ENCODE peak calls at places on chromosome 5, in four cellular contexts. X is HepG2, A is K562, Y is GM12878. F is an unnamed sample.

GRCh38 chr5:74027732-74028338 is 401.8 kb downstream of the ARHGEF28 start:
- DNase-seq in X (no peak), A (no peak), Y (no peak), F (no peak)

GRCh38 chr5:37063739-37064138 is 185.4 kb downstream of the CPLANE1 start:
- DNase-seq in A (no peak), X (no peak), Y (no peak), F (no peak)

GRCh38 chr5:66896207-66896606 is 300.0 kb downstream of the MAST4 start:
- DNase-seq in X (no peak), A (peak), Y (no peak), F (no peak)

GRCh38 chr5:138065102-138065501 is 18.7 kb upstream of the WNT8A start:
- DNase-seq in A (peak), Y (no peak), X (no peak), F (peak)

GRCh38 chr5:173709145-173709544 is 92.7 kb upstream of the BOD1 start:
- DNase-seq in A (no peak), X (no peak), Y (no peak), F (no peak)

GRCh38 chr5:171121638-171122037 is 187.4 kb upstream of the TLX3 start:
- DNase-seq in Y (no peak), A (no peak), X (no peak), F (no peak)

GRCh38 chr5:33841829-33842228 is 50.0 kb downstream of the ADAMTS12 start:
- DNase-seq in A (no peak), X (no peak), Y (no peak), F (no peak)

GRCh38 chr5:99141534-99142135 is 212.8 kb upstream of the CHD1 start:
- DNase-seq in Y (no peak), X (no peak), A (no peak), F (no peak)

GRCh38 chr5:177299711-177300110 is 3.8 kb downstream of the RAB24 start:
- DNase-seq in Y (no peak), A (no peak), X (no peak), F (no peak)

GRCh38 chr5:9505215-9505614 is 40.7 kb downstream of the SEMA5A start:
- DNase-seq in X (no peak), A (no peak), Y (no peak), F (no peak)

GRCh38 chr5:124755565-124755964 is 9.1 kb upstream of the ZNF608 start:
- DNase-seq in A (peak), Y (no peak), X (peak), F (peak)

GRCh38 chr5:117177302-117177701 is 602.7 kb upstream of the SEMA6A start:
- DNase-seq in X (peak), A (no peak), Y (no peak), F (no peak)

GRCh38 chr5:165029471-165029870 is 1524.1 kb downstream of the MAT2B start:
- DNase-seq in A (peak), X (peak), Y (no peak), F (peak)

GRCh38 chr5:157358871-157359270 is 92.9 kb downstream of the CYFIP2 start:
- DNase-seq in Y (no peak), X (no peak), A (no peak), F (no peak)

GRCh38 chr5:766666-767431 is 17.7 kb downstream of the ZDHHC11B start:
- DNase-seq in X (no peak), A (no peak), Y (no peak), F (no peak)

GRCh38 chr5:67976812-67977455 is 238.6 kb upstream of the PIK3R1 start:
- DNase-seq in Y (no peak), X (no peak), A (no peak), F (no peak)
- TF ChIP-seq BHLHE40 in Y (no peak), X (no peak), A (no peak), F (no peak)

GRCh38 chr5:127229185-127229889 is 61.3 kb upstream of the MEGF10 start:
- DNase-seq in Y (no peak), A (peak), X (no peak), F (no peak)
- TF ChIP-seq SP1 in Y (no peak), A (no peak), X (no peak), F (no peak)

GRCh38 chr5:169808118-169808581 is 171.1 kb downstream of the DOCK2 start:
- DNase-seq in X (no peak), Y (no peak), A (no peak), F (no peak)
- TF ChIP-seq BHLHE40 in X (no peak), Y (no peak), A (no peak), F (no peak)

GRCh38 chr5:134511796-134512660 is 13.4 kb upstream of the JADE2 start:
- DNase-seq in A (peak), Y (no peak), X (peak), F (no peak)
- TF ChIP-seq SP1 in A (no peak), Y (no peak), X (no peak), F (no peak)

GRCh38 chr5:148903587-148903986 is 77.2 kb downstream of the ADRB2 start:
- DNase-seq in Y (no peak), A (no peak), X (no peak), F (no peak)

GRCh38 chr5:148906968-148907367 is 80.6 kb downstream of the ADRB2 start:
- DNase-seq in X (no peak), Y (no peak), A (no peak), F (no peak)

GRCh38 chr5:148902478-148902877 is 76.1 kb downstream of the ADRB2 start:
- DNase-seq in X (no peak), Y (no peak), A (no peak), F (no peak)

GRCh38 chr5:148905541-148905940 is 79.1 kb downstream of the ADRB2 start:
- DNase-seq in X (no peak), Y (no peak), A (no peak), F (no peak)

DNA sequence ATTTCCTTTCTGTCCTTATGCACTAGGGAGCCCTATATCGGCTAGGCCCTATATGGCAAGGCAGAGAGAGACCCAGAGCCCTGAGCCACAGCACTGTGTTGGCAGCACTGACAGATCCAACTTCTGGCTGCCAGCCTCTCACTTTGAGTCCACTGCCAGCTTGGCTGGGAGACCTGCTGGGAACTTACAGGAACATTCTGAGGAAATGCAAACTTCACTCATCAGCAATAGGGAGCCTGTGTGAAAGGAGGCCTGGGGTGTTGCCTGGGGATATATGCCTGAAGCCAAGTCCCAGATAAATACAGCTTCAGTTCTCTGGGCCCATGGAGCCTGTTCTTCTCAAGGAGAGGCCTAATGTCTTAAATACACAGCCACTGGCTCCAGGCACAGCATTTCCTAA is 78.0 kb downstream of the ADRB2 start:
- DNase-seq in X (no peak), Y (no peak), A (no peak), F (no peak)
- TF ChIP-seq BHLHE40 in X (no peak), Y (no peak), A (no peak), F (no peak)

GRCh38 chr5:39829479-39829878 is 404.7 kb upstream of the DAB2 start:
- DNase-seq in X (no peak), A (no peak), Y (no peak), F (no peak)

GRCh38 chr5:39835371-39835770 is 410.6 kb upstream of the DAB2 start:
- DNase-seq in Y (no peak), X (no peak), A (no peak), F (no peak)
- TF ChIP-seq SP1 in Y (no peak), X (no peak), A (no peak), F (no peak)

GRCh38 chr5:133974142-133974541 is 5.7 kb upstream of the C5orf15 start:
- DNase-seq in X (no peak), A (no peak), Y (no peak), F (no peak)

GRCh38 chr5:133980652-133981051 is 12.2 kb upstream of the C5orf15 start:
- DNase-seq in A (no peak), X (no peak), Y (no peak), F (no peak)

GRCh38 chr5:133978943-133979342 is 10.5 kb upstream of the C5orf15 start:
- DNase-seq in A (no peak), X (no peak), Y (no peak), F (no peak)

GRCh38 chr5:133977858-133978257 is 9.4 kb upstream of the C5orf15 start:
- DNase-seq in A (no peak), Y (no peak), X (no peak), F (no peak)

GRCh38 chr5:133977161-133977787 is 8.8 kb upstream of the C5orf15 start:
- DNase-seq in Y (peak), X (peak), A (no peak), F (no peak)
- TF ChIP-seq BHLHE40 in Y (no peak), X (no peak), A (no peak), F (no peak)

GRCh38 chr5:110736763-110737162 is 2.0 kb upstream of the SLC25A46 start:
- DNase-seq in X (no peak), Y (no peak), A (peak), F (no peak)
- TF ChIP-seq SP1 in X (no peak), Y (no peak), A (no peak), F (no peak)

DNA sequence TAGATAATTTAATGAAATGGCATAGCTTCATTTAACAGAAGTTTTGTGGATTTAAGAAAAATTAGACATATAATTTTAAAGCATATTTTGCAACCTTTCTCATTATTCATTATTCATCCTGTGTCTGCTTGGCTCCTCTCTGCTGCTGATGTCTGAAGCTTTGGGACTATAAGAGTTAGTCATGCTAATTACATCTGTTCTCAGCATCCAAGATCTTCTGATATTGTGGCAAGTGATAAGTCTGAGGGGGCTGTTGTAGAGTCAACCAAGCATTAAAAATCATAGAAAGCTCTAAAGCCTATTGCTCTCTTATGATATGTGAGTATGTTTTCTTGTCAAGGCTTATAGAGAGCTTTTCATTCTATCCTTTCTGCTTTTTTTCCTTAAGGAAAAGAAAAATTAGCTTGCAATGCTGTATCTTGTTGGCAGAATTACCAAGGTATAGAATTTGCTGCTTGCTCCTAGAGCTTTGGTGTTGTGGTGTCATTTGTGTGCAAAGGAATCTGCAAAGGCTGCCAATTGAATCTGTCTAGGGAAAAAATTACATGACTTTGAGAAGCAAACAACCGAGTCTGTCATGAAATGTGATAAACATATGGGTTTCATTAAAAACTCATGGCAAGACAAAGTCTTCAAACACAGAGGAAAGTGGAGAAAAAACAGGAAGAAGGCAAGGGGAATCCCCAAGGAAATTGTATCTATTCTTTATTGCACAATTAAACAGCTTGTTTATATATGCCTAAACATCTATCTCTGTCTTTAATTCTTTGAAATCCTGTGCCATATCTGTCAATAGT is 156.1 kb upstream of the DAB2 start:
- DNase-seq in Y (no peak), A (no peak), X (no peak), F (no peak)
- TF ChIP-seq BHLHE40 in Y (no peak), A (no peak), X (no peak), F (no peak)

GRCh38 chr5:13107553-13107952 is 836.9 kb downstream of the DNAH5 start:
- DNase-seq in X (no peak), A (no peak), Y (no peak), F (no peak)
- TF ChIP-seq SP1 in X (no peak), A (no peak), Y (no peak), F (no peak)